ENCODE peak calls at places on chromosomes 11 and 22, in nine cellular contexts. One of them, this sample, is unnamed.

GRCh38 chr11:32374261-32374711 is 61.1 kb downstream of the WT1 start:
- DNase-seq in psoas muscle: no peak
- DNase-seq in A673: peak; percentile 98
- DNase-seq in thoracic aorta: no peak
- DNase-seq in H1: peak; percentile 46
- DNase-seq in Peyer's patch: no peak
- DNase-seq in PC-3: peak; percentile 37
- DNase-seq in HFF-Myc: peak; percentile 9
- DNase-seq in kidney epithelial cell: no peak
- DNase-seq in this sample: no peak

GRCh38 chr11:118145285-118146227 is 7.1 kb downstream of the SCN4B start:
- DNase-seq in psoas muscle: peak; percentile 91
- DNase-seq in A673: peak; percentile 86
- DNase-seq in thoracic aorta: peak; percentile 18
- DNase-seq in H1: peak; percentile 66
- DNase-seq in Peyer's patch: peak; percentile 96
- DNase-seq in PC-3: peak; percentile 95
- DNase-seq in HFF-Myc: peak; percentile 32
- DNase-seq in kidney epithelial cell: peak; percentile 19
- DNase-seq in this sample: peak; percentile 35

GRCh38 chr22:30396871-30397655 is at the start of gene SEC14L2:
- DNase-seq in psoas muscle: peak; percentile 80
- DNase-seq in A673: peak; percentile 80
- DNase-seq in thoracic aorta: peak; percentile 16
- DNase-seq in H1: no peak
- DNase-seq in Peyer's patch: peak; percentile 89
- DNase-seq in PC-3: peak; percentile 58
- DNase-seq in HFF-Myc: no peak
- DNase-seq in kidney epithelial cell: no peak
- DNase-seq in this sample: peak; percentile 57

GRCh38 chr11:128632151-128632791 is 44.9 kb upstream of the ETS1 start:
- DNase-seq in psoas muscle: no peak
- DNase-seq in A673: peak; percentile 50
- DNase-seq in thoracic aorta: no peak
- DNase-seq in H1: no peak
- DNase-seq in Peyer's patch: peak; percentile 76
- DNase-seq in PC-3: peak; percentile 80
- DNase-seq in HFF-Myc: no peak
- DNase-seq in kidney epithelial cell: no peak
- DNase-seq in this sample: peak; percentile 38

GRCh38 chr11:9138612-9139579 is 47.5 kb upstream of the SCUBE2 start:
- DNase-seq in psoas muscle: no peak
- DNase-seq in A673: peak; percentile 78
- DNase-seq in thoracic aorta: peak; percentile 19
- DNase-seq in H1: no peak
- DNase-seq in Peyer's patch: no peak
- DNase-seq in PC-3: peak; percentile 97
- DNase-seq in HFF-Myc: peak; percentile 91
- DNase-seq in kidney epithelial cell: peak; percentile 86
- DNase-seq in this sample: peak; percentile 86

GRCh38 chr11:57776101-57776511 is 14.5 kb downstream of the CTNND1 start:
- DNase-seq in psoas muscle: no peak
- DNase-seq in A673: no peak
- DNase-seq in thoracic aorta: no peak
- DNase-seq in H1: no peak
- DNase-seq in Peyer's patch: no peak
- DNase-seq in PC-3: no peak
- DNase-seq in HFF-Myc: no peak
- DNase-seq in kidney epithelial cell: no peak
- DNase-seq in this sample: peak; percentile 35

GRCh38 chr11:44611088-44611487 is 45.6 kb downstream of the CD82 start:
- DNase-seq in psoas muscle: no peak
- DNase-seq in A673: no peak
- DNase-seq in thoracic aorta: no peak
- DNase-seq in H1: no peak
- DNase-seq in Peyer's patch: peak; percentile 46
- DNase-seq in PC-3: no peak
- DNase-seq in HFF-Myc: no peak
- DNase-seq in kidney epithelial cell: no peak
- DNase-seq in this sample: no peak

GRCh38 chr11:45606514-45607024 is 58.9 kb downstream of the CHST1 start:
- DNase-seq in psoas muscle: no peak
- DNase-seq in A673: peak; percentile 52
- DNase-seq in thoracic aorta: no peak
- DNase-seq in H1: peak; percentile 34
- DNase-seq in Peyer's patch: no peak
- DNase-seq in PC-3: no peak
- DNase-seq in HFF-Myc: no peak
- DNase-seq in kidney epithelial cell: no peak
- DNase-seq in this sample: no peak

GRCh38 chr22:37240941-37241320 is 3.1 kb downstream of the RAC2 start:
- DNase-seq in psoas muscle: peak; percentile 17
- DNase-seq in A673: no peak
- DNase-seq in thoracic aorta: no peak
- DNase-seq in H1: no peak
- DNase-seq in Peyer's patch: peak; percentile 47
- DNase-seq in PC-3: no peak
- DNase-seq in HFF-Myc: no peak
- DNase-seq in kidney epithelial cell: no peak
- DNase-seq in this sample: no peak

GRCh38 chr22:26502688-26503561 is 9.3 kb downstream of the TFIP11 start:
- DNase-seq in psoas muscle: peak; percentile 75
- DNase-seq in A673: peak; percentile 66
- DNase-seq in thoracic aorta: no peak
- DNase-seq in H1: no peak
- DNase-seq in Peyer's patch: peak; percentile 78
- DNase-seq in PC-3: peak; percentile 18
- DNase-seq in HFF-Myc: no peak
- DNase-seq in kidney epithelial cell: no peak
- DNase-seq in this sample: peak; percentile 65

GRCh38 chr11:133355095-133355494 is 177.2 kb downstream of the OPCML start:
- DNase-seq in psoas muscle: no peak
- DNase-seq in A673: no peak
- DNase-seq in thoracic aorta: no peak
- DNase-seq in H1: no peak
- DNase-seq in Peyer's patch: no peak
- DNase-seq in PC-3: no peak
- DNase-seq in HFF-Myc: no peak
- DNase-seq in kidney epithelial cell: no peak
- DNase-seq in this sample: no peak

GRCh38 chr11:34379081-34379480 is 21.3 kb upstream of the ABTB2 start:
- DNase-seq in psoas muscle: no peak
- DNase-seq in A673: no peak
- DNase-seq in thoracic aorta: no peak
- DNase-seq in H1: no peak
- DNase-seq in Peyer's patch: no peak
- DNase-seq in PC-3: peak; percentile 94
- DNase-seq in HFF-Myc: no peak
- DNase-seq in kidney epithelial cell: no peak
- DNase-seq in this sample: peak; percentile 55

GRCh38 chr22:45971389-45972028 is 5.5 kb downstream of the WNT7B start:
- DNase-seq in psoas muscle: no peak
- DNase-seq in A673: no peak
- DNase-seq in thoracic aorta: no peak
- DNase-seq in H1: no peak
- DNase-seq in Peyer's patch: no peak
- DNase-seq in PC-3: no peak
- DNase-seq in HFF-Myc: no peak
- DNase-seq in kidney epithelial cell: no peak
- DNase-seq in this sample: no peak

GRCh38 chr11:117839234-117839882 is 14.8 kb upstream of the FXYD2 start:
- DNase-seq in psoas muscle: no peak
- DNase-seq in A673: no peak
- DNase-seq in thoracic aorta: no peak
- DNase-seq in H1: no peak
- DNase-seq in Peyer's patch: no peak
- DNase-seq in PC-3: no peak
- DNase-seq in HFF-Myc: no peak
- DNase-seq in kidney epithelial cell: no peak
- DNase-seq in this sample: no peak

GRCh38 chr11:74138572-74138971 is 32.2 kb downstream of the C2CD3 start:
- DNase-seq in psoas muscle: no peak
- DNase-seq in A673: peak; percentile 83
- DNase-seq in thoracic aorta: no peak
- DNase-seq in H1: no peak
- DNase-seq in Peyer's patch: no peak
- DNase-seq in PC-3: peak; percentile 100
- DNase-seq in HFF-Myc: peak; percentile 97
- DNase-seq in kidney epithelial cell: peak; percentile 97
- DNase-seq in this sample: peak; percentile 95

GRCh38 chr11:115869780-115870431 is 365.7 kb upstream of the CADM1 start:
- DNase-seq in psoas muscle: no peak
- DNase-seq in A673: no peak
- DNase-seq in thoracic aorta: no peak
- DNase-seq in H1: peak; percentile 54
- DNase-seq in Peyer's patch: no peak
- DNase-seq in PC-3: peak; percentile 3
- DNase-seq in HFF-Myc: no peak
- DNase-seq in kidney epithelial cell: no peak
- DNase-seq in this sample: no peak

GRCh38 chr11:76410771-76411423 is 29.8 kb downstream of the GVQW3 start:
- DNase-seq in psoas muscle: no peak
- DNase-seq in A673: no peak
- DNase-seq in thoracic aorta: no peak
- DNase-seq in H1: no peak
- DNase-seq in Peyer's patch: no peak
- DNase-seq in PC-3: no peak
- DNase-seq in HFF-Myc: no peak
- DNase-seq in kidney epithelial cell: peak; percentile 14
- DNase-seq in this sample: peak; percentile 6

GRCh38 chr22:24101966-24102365 is 79.3 kb upstream of the SUSD2 start:
- DNase-seq in psoas muscle: no peak
- DNase-seq in A673: no peak
- DNase-seq in thoracic aorta: no peak
- DNase-seq in H1: no peak
- DNase-seq in Peyer's patch: peak; percentile 33
- DNase-seq in PC-3: no peak
- DNase-seq in HFF-Myc: no peak
- DNase-seq in kidney epithelial cell: no peak
- DNase-seq in this sample: peak; percentile 24

GRCh38 chr11:13772223-13773046 is 104.0 kb downstream of the FAR1 start:
- DNase-seq in psoas muscle: no peak
- DNase-seq in A673: peak; percentile 67
- DNase-seq in thoracic aorta: no peak
- DNase-seq in H1: peak; percentile 31
- DNase-seq in Peyer's patch: no peak
- DNase-seq in PC-3: peak; percentile 76
- DNase-seq in HFF-Myc: peak; percentile 30
- DNase-seq in kidney epithelial cell: peak; percentile 65
- DNase-seq in this sample: peak; percentile 37

GRCh38 chr11:126839496-126839895 is 161.1 kb downstream of the KIRREL3 start:
- DNase-seq in psoas muscle: no peak
- DNase-seq in A673: peak; percentile 25
- DNase-seq in thoracic aorta: no peak
- DNase-seq in H1: no peak
- DNase-seq in Peyer's patch: no peak
- DNase-seq in PC-3: no peak
- DNase-seq in HFF-Myc: no peak
- DNase-seq in kidney epithelial cell: no peak
- DNase-seq in this sample: no peak

DNA sequence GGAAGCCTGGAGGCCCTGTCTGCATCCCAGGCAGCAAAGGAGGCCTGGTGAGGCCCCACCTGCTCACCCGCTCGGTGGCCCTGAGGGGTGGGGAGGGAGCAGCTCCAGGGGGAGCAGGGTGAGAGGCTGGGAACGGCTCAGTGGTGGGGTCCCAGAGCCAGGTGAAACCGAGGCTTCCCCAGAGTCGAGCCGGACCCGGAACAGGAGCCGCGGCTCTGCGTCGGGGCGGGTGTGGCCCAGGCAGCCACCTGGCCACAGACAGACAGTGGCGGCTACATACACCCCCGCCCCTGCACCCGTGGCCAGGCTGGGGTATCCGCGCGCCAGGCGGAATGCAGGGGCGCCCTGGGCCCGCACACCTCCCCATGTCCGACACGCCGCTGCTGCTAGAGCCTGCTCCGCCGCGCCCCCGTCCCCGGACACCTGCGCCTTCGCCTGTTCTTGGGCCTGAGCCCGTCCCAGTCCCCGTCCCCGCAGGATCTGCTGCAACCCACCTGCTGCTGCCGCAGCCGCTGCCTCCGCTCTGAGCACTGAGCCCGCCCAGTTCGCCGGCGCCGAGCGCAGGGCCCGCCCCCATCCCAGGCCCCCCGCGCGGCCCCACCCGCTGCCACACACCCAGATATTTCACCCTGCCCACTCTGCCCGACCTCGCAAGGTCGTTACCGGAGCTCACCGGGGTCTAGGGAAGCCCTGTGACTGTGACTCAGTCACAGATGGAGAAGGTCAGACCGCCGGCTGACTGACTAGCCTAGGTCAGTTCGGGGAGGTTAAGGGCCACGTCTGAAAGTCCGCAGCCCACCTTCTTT is at the start of gene SLC7A4:
- DNase-seq in psoas muscle: no peak
- DNase-seq in A673: no peak
- DNase-seq in thoracic aorta: no peak
- DNase-seq in H1: no peak
- DNase-seq in Peyer's patch: no peak
- DNase-seq in PC-3: no peak
- DNase-seq in HFF-Myc: no peak
- DNase-seq in kidney epithelial cell: no peak
- DNase-seq in this sample: no peak
- H3K4me3 ChIP-seq in psoas muscle: peak within 1 kb of the TSS; percentile 54
- H3K4me3 ChIP-seq in A673: peak within 1 kb of the TSS; percentile 25
- H3K4me3 ChIP-seq in thoracic aorta: peak within 1 kb of the TSS; percentile 54
- H3K4me3 ChIP-seq in H1: peak within 1 kb of the TSS; percentile 48
- H3K4me3 ChIP-seq in Peyer's patch: peak within 1 kb of the TSS; percentile 17
- H3K4me3 ChIP-seq in PC-3: no peak within 1 kb of the TSS
- H3K4me3 ChIP-seq in HFF-Myc: no peak within 1 kb of the TSS
- H3K4me3 ChIP-seq in kidney epithelial cell: peak within 1 kb of the TSS; percentile 27
- H3K4me3 ChIP-seq in this sample: peak within 1 kb of the TSS; percentile 22

GRCh38 chr11:103609117-103610066 is 427.0 kb upstream of the DDI1 start:
- DNase-seq in psoas muscle: no peak
- DNase-seq in A673: peak; percentile 85
- DNase-seq in thoracic aorta: no peak
- DNase-seq in H1: no peak
- DNase-seq in Peyer's patch: no peak
- DNase-seq in PC-3: peak; percentile 97
- DNase-seq in HFF-Myc: peak; percentile 90
- DNase-seq in kidney epithelial cell: peak; percentile 94
- DNase-seq in this sample: peak; percentile 93
- TF ChIP-seq CTCF in psoas muscle: no peak
- TF ChIP-seq CTCF in A673: peak; percentile 60
- TF ChIP-seq CTCF in thoracic aorta: peak; percentile 16
- TF ChIP-seq CTCF in H1: peak; percentile 28
- TF ChIP-seq CTCF in Peyer's patch: no peak
- TF ChIP-seq CTCF in PC-3: peak; percentile 91
- TF ChIP-seq CTCF in HFF-Myc: peak; percentile 84
- TF ChIP-seq CTCF in kidney epithelial cell: peak; percentile 88
- TF ChIP-seq CTCF in this sample: peak; percentile 74

GRCh38 chr11:61968758-61969390 is 1.4 kb upstream of the FTH1 start:
- DNase-seq in psoas muscle: no peak
- DNase-seq in A673: no peak
- DNase-seq in thoracic aorta: no peak
- DNase-seq in H1: no peak
- DNase-seq in Peyer's patch: peak; percentile 45
- DNase-seq in PC-3: no peak
- DNase-seq in HFF-Myc: no peak
- DNase-seq in kidney epithelial cell: no peak
- DNase-seq in this sample: no peak
- H3K4me3 ChIP-seq in psoas muscle: peak overlapping the region; percentile 86
- H3K4me3 ChIP-seq in A673: peak overlapping the region; percentile 90
- H3K4me3 ChIP-seq in thoracic aorta: peak overlapping the region; percentile 96
- H3K4me3 ChIP-seq in H1: peak overlapping the region; percentile 89
- H3K4me3 ChIP-seq in Peyer's patch: no peak overlapping the region
- H3K4me3 ChIP-seq in PC-3: peak overlapping the region; percentile 95
- H3K4me3 ChIP-seq in HFF-Myc: peak overlapping the region; percentile 99
- H3K4me3 ChIP-seq in kidney epithelial cell: peak overlapping the region; percentile 65
- H3K4me3 ChIP-seq in this sample: peak overlapping the region; percentile 97

GRCh38 chr11:65425105-65425970 is 2.7 kb downstream of the NEAT1 start:
- DNase-seq in psoas muscle: no peak
- DNase-seq in A673: peak; percentile 86
- DNase-seq in thoracic aorta: no peak
- DNase-seq in H1: no peak
- DNase-seq in Peyer's patch: peak; percentile 91
- DNase-seq in PC-3: peak; percentile 77
- DNase-seq in HFF-Myc: no peak
- DNase-seq in kidney epithelial cell: no peak
- DNase-seq in this sample: no peak
- TF ChIP-seq CTCF in psoas muscle: peak; percentile 6
- TF ChIP-seq CTCF in A673: peak; percentile 25
- TF ChIP-seq CTCF in thoracic aorta: no peak
- TF ChIP-seq CTCF in H1: no peak
- TF ChIP-seq CTCF in Peyer's patch: peak; percentile 60
- TF ChIP-seq CTCF in PC-3: peak; percentile 6
- TF ChIP-seq CTCF in HFF-Myc: peak; percentile 4
- TF ChIP-seq CTCF in kidney epithelial cell: no peak
- TF ChIP-seq CTCF in this sample: no peak